ENCODE peak calls at places on chromosomes 13 and 19, in seven cellular contexts. B is cardiac fibroblast, K is AG10803, Q is IMR-90, W is cardiac muscle cell, O is body of pancreas, Z is PC-3. E is an unnamed sample.

GRCh38 chr19:1811472-1811894 is 593 bp downstream of the ATP8B3 start:
- DNase-seq in Z (peak), W (peak), B (peak), K (peak), Q (peak), O (peak), E (peak)

GRCh38 chr13:46478641-46479040 is 74.3 kb upstream of the LRCH1 start:
- DNase-seq in O (no peak), K (peak), B (peak), Z (no peak), W (no peak), Q (no peak), E (no peak)

GRCh38 chr13:34608326-34608725 is 333.7 kb upstream of the NBEA start:
- DNase-seq in O (no peak), Z (no peak), W (no peak), Q (no peak), B (no peak), K (no peak), E (no peak)

GRCh38 chr19:35177377-35178274 is 23.1 kb downstream of the FXYD5 start:
- DNase-seq in K (no peak), Z (no peak), O (no peak), B (no peak), Q (no peak), W (no peak), E (no peak)

GRCh38 chr13:97284558-97284957 is 62.4 kb downstream of the MBNL2 start:
- DNase-seq in B (peak), O (no peak), K (peak), W (peak), Q (peak), Z (no peak), E (peak)

GRCh38 chr13:26721251-26721939 is 39.2 kb downstream of the GPR12 start:
- DNase-seq in Q (no peak), Z (no peak), W (no peak), B (no peak), K (no peak), O (no peak), E (no peak)

GRCh38 chr13:111929036-111929616 is 137.8 kb upstream of the SOX1 start:
- DNase-seq in B (no peak), O (no peak), W (no peak), K (no peak), Q (no peak), Z (no peak), E (no peak)

GRCh38 chr19:42420055-42420544 is 7.1 kb downstream of the LIPE start:
- DNase-seq in Q (peak), W (peak), Z (peak), O (peak), K (peak), B (peak), E (peak)

GRCh38 chr13:85093808-85094207 is 705.4 kb downstream of the SLITRK6 start:
- DNase-seq in Z (peak), O (no peak), W (peak), K (no peak), B (no peak), Q (no peak), E (peak)

GRCh38 chr13:113431171-113431570 is 22.1 kb downstream of the ADPRHL1 start:
- DNase-seq in O (no peak), B (no peak), W (no peak), Z (no peak), Q (no peak), K (no peak), E (no peak)

GRCh38 chr13:98143601-98144500 is 957 bp downstream of the FARP1 start:
- DNase-seq in Q (peak), O (peak), Z (peak), K (peak), B (peak), W (peak), E (peak)

GRCh38 chr13:53507741-53508140 is 479.1 kb downstream of the OLFM4 start:
- DNase-seq in W (no peak), Q (no peak), Z (no peak), K (no peak), B (no peak), O (no peak), E (no peak)

GRCh38 chr19:55537741-55538111 is 793 bp upstream of the SBK2 start:
- DNase-seq in Q (peak), Z (no peak), O (no peak), B (no peak), W (no peak), K (no peak), E (no peak)

GRCh38 chr13:31965361-31966066 is 66.1 kb upstream of the FRY start:
- DNase-seq in B (peak), O (no peak), W (peak), Z (no peak), Q (peak), K (peak), E (peak)

GRCh38 chr19:46866407-46867132 is 5.8 kb downstream of the ARHGAP35 start:
- DNase-seq in B (peak), O (no peak), W (no peak), K (no peak), Z (peak), Q (no peak), E (no peak)

GRCh38 chr13:39942901-39943273 is 287.4 kb downstream of the COG6 start:
- DNase-seq in K (peak), Q (peak), O (peak), Z (peak), B (peak), W (peak), E (peak)

GRCh38 chr13:104805346-104805745 is 1730.1 kb downstream of the EFNB2 start:
- DNase-seq in K (no peak), W (no peak), B (no peak), Q (no peak), Z (no peak), O (no peak), E (no peak)

GRCh38 chr13:113533441-113533840 is 42.9 kb upstream of the DCUN1D2 start:
- DNase-seq in O (no peak), Z (no peak), K (peak), Q (peak), B (no peak), W (no peak), E (no peak)

GRCh38 chr19:43766755-43767043 is 11.9 kb upstream of the SMG9 start:
- DNase-seq in K (no peak), O (no peak), Z (no peak), B (no peak), Q (no peak), W (no peak), E (no peak)
- TF ChIP-seq CTCF in K (no peak), O (no peak), Z (no peak), B (no peak), Q (no peak), W (no peak), E (no peak)

DNA sequence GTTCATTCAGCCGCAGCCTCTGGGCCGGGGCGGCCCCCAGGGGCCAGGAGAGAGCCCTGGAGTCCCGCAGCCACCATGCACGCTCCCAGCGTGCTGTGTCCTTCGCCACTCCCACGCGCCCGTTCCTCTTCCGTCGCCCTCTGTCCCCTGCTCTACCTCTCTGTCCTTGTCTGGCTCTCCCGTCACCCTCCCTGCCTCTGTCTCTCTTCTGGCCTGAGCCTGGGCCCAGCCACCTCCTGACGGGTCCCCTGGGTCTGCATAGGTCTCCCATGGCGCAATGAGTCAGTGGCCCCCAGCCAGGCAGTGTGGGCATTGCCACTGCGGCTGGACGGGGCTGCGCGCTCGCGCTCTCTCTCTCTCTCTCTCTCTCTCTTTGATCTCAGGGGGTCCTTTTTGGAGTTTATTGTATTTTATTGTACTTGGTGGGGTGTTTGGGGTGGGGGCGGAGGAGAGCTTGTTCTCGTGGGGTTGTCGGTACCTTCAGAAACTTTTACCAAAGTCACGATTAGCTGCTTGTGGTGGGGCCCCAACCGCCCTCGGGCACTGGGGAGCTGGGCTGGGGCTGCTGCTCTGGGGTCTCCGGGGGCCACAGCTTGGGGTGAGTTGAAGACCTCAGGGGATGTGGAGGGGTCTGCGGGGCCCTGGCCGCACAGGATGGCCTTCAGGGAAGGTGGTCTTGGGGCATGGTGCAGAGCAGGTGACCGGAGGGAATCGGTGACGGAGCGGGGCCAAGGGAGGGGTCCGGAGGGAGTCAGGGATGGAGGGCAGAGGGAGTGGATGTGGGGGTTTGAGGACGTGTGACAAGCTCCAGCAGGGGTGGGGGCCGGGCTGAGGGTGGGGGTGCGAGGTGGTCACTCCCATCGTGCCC is 1.7 kb upstream of the TGFBR3L start:
- DNase-seq in B (no peak), O (no peak), K (no peak), W (no peak), Q (no peak), Z (no peak), E (no peak)
- H3K4me3 ChIP-seq in B (no peak), O (no peak), K (no peak), W (no peak), Q (no peak), Z (no peak), E (no peak)

GRCh38 chr13:64527561-64527960 is 2702.6 kb downstream of the PCDH9 start:
- DNase-seq in K (no peak), Q (no peak), B (no peak), W (no peak), Z (no peak), O (no peak), E (no peak)

GRCh38 chr13:64525687-64526086 is 2704.4 kb downstream of the PCDH9 start:
- DNase-seq in O (no peak), W (no peak), Z (no peak), K (no peak), Q (no peak), B (no peak), E (no peak)

GRCh38 chr13:64534302-64534701 is 2695.8 kb downstream of the PCDH9 start:
- DNase-seq in Z (no peak), O (no peak), B (no peak), K (no peak), Q (no peak), W (no peak), E (no peak)

GRCh38 chr13:64531400-64531799 is 2698.7 kb downstream of the PCDH9 start:
- DNase-seq in Q (no peak), K (no peak), W (no peak), O (no peak), B (no peak), Z (no peak), E (no peak)

DNA sequence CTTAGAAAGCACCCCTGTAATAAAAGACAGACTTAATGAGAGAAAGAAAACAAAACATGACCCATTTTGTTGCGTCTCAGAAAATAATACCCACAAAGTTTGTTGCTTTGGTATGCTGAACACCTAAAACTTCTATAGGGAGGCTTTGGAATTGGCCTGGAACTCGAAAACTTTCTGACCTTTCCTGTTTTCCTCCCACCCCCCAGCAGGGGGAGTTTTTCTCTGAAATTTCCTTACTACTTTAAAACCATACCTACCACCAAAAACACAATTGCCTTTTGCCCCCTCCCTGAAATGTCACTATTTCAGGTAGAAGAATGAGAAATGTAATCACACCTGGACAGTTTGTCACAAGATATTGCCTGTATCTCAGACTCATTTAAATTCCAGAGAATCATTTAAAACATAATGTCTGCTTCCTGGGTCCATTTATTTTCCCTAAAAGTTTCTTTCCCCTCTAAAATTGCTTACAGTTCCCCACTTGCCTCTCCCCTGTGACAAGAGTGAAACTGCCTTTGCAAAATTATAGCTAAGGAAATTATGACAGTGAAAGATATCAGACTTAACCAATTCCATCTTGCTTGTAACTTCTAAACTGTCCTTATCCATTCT is 2700.2 kb downstream of the PCDH9 start:
- DNase-seq in Q (no peak), O (no peak), W (peak), B (peak), Z (peak), K (no peak), E (peak)
- TF ChIP-seq CTCF in Q (peak), O (no peak), W (peak), B (peak), Z (peak), K (peak), E (peak)

GRCh38 chr19:29529646-29530548 is 4.1 kb downstream of the VSTM2B start:
- DNase-seq in K (no peak), Z (no peak), O (no peak), B (no peak), Q (no peak), W (no peak), E (no peak)
- H3K4me3 ChIP-seq in K (no peak), Z (no peak), O (no peak), B (no peak), Q (no peak), W (peak), E (no peak)

DNA sequence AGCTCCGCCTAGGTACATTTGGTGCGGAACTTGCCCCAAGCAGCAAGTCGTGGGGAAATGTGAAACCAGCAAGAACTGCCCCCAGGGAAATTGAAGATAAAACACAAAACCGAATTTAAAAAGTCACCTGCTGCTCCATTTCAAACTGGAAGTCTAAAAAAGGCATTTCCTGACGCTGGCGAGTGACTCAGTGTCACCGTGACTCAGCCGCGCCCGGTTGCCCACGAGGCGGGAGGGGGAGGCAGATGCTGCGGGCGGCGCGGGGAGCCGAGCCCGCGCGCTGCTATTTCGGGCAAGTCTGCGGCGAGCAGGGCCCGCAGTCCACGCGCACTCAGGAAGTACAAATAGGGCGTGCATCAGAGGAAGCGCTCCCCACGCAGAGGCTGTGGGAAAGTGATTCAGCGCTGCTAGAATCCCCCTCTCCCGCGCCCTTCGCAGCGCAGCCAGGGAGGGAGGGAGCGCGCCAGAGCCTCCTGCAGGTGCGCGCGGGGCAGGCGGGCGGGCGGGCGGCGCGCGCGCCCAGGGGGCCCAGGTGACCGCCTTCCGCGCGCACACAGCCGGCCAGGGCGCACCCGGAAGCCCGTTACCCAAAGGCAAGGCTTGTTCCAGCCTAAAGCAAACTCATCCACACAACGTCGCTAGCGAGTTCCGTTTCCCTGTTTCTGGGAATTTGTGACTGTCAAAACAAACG is 168.8 kb downstream of the COL4A1 start:
- DNase-seq in Q (peak), Z (peak), B (peak), W (peak), K (peak), O (peak), E (peak)
- TF ChIP-seq CTCF in Q (no peak), Z (peak), B (no peak), W (peak), K (peak), O (no peak), E (peak)